ENCODE peak calls at places on chromosomes 12 and 14, in seven cellular contexts. C is transverse colon, F is uterus, G is choroid plexus epithelial cell, W is mucosa of descending colon, B is AG10803, P is lung. N is an unnamed sample.

GRCh38 chr14:90273532-90273931 is 17.2 kb downstream of the PSMC1 start:
- DNase-seq in C (no peak), F (no peak), G (no peak), W (no peak), B (no peak), P (no peak), N (no peak)

GRCh38 chr12:52310622-52311281 is 10.4 kb downstream of the KRT83 start:
- DNase-seq in C (no peak), F (no peak), G (peak), W (no peak), B (peak), P (no peak), N (no peak)

GRCh38 chr12:109744991-109745942 is 31.6 kb downstream of the FAM222A start:
- DNase-seq in C (no peak), F (no peak), G (peak), W (peak), B (no peak), P (no peak), N (no peak)

GRCh38 chr14:96584199-96584906 is 82.2 kb downstream of the PAPOLA start:
- DNase-seq in C (peak), F (no peak), G (peak), W (peak), B (no peak), P (peak), N (peak)

GRCh38 chr14:57390806-57391562 is 598 bp downstream of the NAA30 start:
- DNase-seq in C (peak), F (peak), G (peak), W (peak), B (peak), P (no peak), N (peak)

GRCh38 chr14:54348001-54348611 is 48.7 kb upstream of the CDKN3 start:
- DNase-seq in C (no peak), F (no peak), G (peak), W (no peak), B (peak), P (no peak), N (peak)

GRCh38 chr14:100062602-100063001 is 2.6 kb upstream of the EVL start:
- DNase-seq in C (no peak), F (no peak), G (no peak), W (no peak), B (no peak), P (no peak), N (no peak)

GRCh38 chr14:36450550-36450949 is 69.5 kb downstream of the NKX2-1 start:
- DNase-seq in C (no peak), F (no peak), G (no peak), W (no peak), B (no peak), P (no peak), N (no peak)

GRCh38 chr14:92710001-92710341 is 38.5 kb downstream of the LGMN start:
- DNase-seq in C (no peak), F (no peak), G (no peak), W (no peak), B (no peak), P (no peak), N (no peak)

GRCh38 chr12:104181313-104181712 is 34.3 kb upstream of the TXNRD1 start:
- DNase-seq in C (no peak), F (no peak), G (peak), W (no peak), B (peak), P (no peak), N (no peak)

GRCh38 chr14:71452987-71453386 is 479.2 kb upstream of the RGS6 start:
- DNase-seq in C (no peak), F (no peak), G (no peak), W (no peak), B (peak), P (no peak), N (no peak)

GRCh38 chr12:69466867-69467266 is 3.3 kb upstream of the FRS2 start:
- DNase-seq in C (no peak), F (no peak), G (no peak), W (no peak), B (no peak), P (no peak), N (no peak)

GRCh38 chr12:34605510-34605887 is 583.2 kb downstream of the ALG10 start:
- DNase-seq in C (no peak), F (no peak), G (no peak), W (peak), B (no peak), P (no peak), N (peak)

DNA sequence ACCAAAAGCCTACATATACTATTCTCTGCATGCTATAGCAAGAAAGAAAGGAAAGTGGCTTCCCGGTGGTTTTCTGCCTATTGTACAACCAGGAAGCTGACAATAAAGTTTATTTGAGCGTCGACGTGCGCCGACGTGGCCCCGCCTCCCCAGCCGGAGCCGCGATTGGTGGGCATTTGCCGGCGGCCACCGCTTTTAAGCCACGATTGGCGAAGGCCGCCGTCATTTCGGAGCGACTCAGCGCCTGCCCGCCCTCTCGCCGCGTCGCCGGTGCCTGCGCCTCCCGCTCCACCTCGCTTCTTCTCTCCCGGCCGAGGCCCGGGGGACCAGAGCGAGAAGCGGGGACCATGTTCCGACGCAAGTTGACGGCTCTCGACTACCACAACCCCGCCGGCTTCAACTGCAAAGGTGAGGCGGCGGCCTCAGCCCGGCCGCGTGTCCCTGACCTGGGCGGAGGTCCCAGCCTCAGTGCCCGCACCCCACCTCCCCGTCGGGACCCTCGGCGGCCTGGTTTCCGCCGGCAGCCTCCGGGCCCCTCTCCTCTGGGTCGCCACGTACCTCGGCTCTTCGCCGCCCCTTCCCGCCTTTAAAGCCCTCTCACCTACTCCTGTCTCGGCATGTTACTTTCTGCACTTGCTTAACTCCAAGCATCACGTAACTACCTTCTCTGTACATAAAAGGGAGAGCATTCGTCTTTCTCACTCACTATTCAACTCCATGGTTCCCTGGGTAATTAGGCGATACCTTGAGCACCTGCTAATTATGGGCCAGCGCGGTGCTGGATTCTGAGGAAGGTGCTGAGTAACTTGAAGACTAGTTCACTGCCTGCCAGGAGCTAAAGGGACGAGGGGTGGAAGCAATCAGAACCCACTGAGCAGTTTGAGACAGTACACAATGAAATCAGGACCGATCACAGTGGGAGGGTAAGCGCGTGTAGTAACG is at the start of gene RTRAF:
- DNase-seq in C (peak), F (peak), G (peak), W (peak), B (peak), P (peak), N (peak)
- TF ChIP-seq CTCF in C (no peak), F (no peak), G (no peak), W (no peak), B (no peak), P (no peak), N (no peak)

GRCh38 chr12:118055144-118055557 is 5.8 kb downstream of the WSB2 start:
- DNase-seq in C (peak), F (no peak), G (peak), W (peak), B (no peak), P (peak), N (peak)
- TF ChIP-seq CTCF in C (peak), F (no peak), G (peak), W (peak), B (peak), P (peak), N (peak)

GRCh38 chr14:94599656-94600004 is 12.6 kb upstream of the SERPINA3 start:
- DNase-seq in C (no peak), F (no peak), G (peak), W (no peak), B (no peak), P (no peak), N (no peak)

GRCh38 chr14:94597788-94598187 is 14.4 kb upstream of the SERPINA3 start:
- DNase-seq in C (no peak), F (no peak), G (no peak), W (no peak), B (no peak), P (no peak), N (no peak)

GRCh38 chr14:94598506-94598815 is 13.7 kb upstream of the SERPINA3 start:
- DNase-seq in C (no peak), F (no peak), G (no peak), W (peak), B (no peak), P (no peak), N (no peak)

GRCh38 chr14:94600148-94600545 is 12.0 kb upstream of the SERPINA3 start:
- DNase-seq in C (no peak), F (no peak), G (no peak), W (no peak), B (no peak), P (no peak), N (no peak)

DNA sequence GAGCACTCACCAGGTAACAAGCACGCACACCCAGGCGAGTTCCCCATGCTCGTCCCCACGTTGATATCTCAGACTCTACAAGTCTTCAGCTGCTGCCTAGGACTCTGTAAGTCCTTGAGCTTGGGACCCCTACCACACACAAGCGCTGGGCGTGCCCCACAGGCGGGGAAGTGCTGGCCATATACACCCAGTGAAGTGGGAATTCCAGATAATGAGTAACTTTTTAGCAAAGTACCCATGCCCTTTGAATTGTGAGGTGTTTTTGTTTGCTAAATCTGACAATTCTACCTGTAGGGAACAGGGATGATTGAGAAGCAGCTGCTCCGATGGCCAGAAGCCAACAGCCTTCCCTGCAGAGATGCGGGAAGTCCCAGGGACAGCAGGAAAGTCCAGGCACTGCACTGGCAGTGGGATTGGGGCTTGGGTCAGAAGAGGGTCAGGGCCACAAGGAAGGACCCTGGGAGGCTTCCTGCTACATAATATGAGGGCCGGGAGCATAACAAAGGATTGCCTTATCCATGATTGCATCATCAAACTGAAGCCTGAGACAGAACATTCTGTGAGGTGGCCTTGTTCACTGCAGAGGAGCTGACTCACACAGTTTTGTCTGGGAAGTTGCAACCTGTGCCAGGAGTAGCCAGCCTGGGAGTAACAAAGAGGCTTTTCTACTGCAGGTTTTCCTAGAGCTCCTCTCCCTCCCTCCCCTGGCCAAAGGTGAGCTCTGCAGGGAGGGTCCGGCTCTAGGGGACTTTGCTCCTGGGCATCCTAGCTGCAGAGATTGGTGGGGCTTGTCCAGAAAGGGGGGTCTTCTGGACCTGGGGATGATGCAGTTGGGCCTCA is 13.2 kb upstream of the SERPINA3 start:
- DNase-seq in C (peak), F (peak), G (peak), W (peak), B (peak), P (peak), N (no peak)
- TF ChIP-seq CTCF in C (no peak), F (no peak), G (peak), W (no peak), B (no peak), P (no peak), N (no peak)

GRCh38 chr12:88219861-88220260 is 77.8 kb downstream of the TMTC3 start:
- DNase-seq in C (no peak), F (no peak), G (no peak), W (no peak), B (no peak), P (no peak), N (no peak)
- TF ChIP-seq CTCF in C (no peak), F (no peak), G (no peak), W (no peak), B (no peak), P (no peak), N (no peak)

DNA sequence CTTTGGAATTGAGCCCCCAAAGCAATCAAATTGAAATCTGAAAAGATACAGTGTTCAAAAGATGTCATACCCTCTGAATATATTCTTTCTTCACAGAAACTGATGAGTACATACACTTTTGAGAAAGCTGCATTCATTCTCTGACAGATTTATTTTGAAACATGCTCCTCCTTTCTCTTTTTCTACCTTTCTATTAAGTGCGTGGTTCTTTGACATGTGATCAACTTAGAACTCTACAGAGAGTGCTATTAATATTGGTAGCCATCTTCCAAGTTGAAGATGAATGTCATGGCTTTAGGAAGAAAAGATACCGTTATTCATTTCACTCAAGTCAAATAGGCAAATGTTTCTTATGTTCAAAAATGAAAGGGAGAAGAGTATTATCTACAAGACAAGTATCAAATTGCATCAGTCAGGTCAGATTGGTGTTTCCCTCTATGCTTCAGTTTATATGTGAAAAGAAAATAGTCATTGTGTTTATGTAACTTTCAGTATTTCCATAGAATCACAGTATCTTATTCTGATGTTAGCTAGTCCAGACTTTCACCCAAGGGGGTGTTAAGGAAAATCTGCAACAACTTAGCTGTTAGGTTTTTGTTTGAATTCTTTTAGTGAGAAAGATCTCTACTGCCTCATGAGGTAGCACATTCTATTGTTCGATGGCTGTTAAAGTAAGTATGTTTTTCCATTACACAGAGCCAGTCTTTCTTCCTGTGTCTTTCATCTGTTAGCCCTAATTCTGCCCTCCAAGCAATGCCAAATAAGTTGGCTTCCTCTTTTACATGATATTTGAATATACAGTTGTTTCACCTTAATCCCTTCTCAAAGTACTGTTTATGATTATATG is 55.4 kb upstream of the GARIN2 start:
- DNase-seq in C (no peak), F (no peak), G (peak), W (no peak), B (no peak), P (no peak), N (no peak)
- TF ChIP-seq CTCF in C (no peak), F (no peak), G (no peak), W (no peak), B (no peak), P (no peak), N (no peak)

DNA sequence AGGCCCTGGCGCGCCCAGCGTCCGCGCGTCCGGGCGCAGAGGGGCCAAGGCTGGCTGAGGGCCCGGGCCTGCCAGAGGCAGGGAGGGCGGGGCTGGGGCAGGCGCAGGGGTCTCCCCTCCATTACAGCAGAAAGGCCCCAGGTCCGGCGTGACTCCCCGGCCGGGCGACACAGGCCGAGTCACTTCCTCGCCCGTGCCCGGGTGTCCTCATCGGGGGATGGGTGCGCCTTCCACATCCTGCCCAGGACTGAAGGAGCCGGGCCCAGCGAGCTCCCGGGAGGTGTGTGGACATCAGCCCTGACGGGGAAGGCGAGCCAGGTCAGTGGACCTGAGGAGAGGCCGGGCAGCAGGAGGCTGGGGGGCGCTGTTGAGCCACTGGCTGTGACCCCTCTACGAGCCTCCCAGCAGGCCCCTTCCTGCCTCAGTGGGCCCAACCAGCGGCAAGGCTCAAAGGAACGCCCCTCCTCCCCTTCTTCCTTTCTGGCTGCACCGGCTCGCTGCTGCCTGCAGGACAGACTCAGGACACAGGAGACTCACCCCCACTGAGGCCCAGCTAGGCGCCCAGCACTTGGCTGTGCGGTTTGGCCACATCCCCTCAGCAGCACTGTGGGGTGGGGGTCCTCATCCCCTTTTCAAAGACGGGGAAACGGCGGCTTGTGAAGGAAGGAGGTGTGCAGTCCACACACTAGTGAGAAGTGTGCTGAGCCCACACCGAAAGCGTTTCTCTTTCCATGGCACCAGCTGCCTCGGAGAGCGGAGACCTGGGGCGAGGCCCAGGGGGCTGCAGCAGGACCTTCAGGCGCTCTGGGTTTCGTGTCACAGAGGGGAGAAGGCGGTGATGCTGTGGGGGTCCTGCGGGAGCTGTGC is 606 bp downstream of the TNFAIP2 start:
- DNase-seq in C (no peak), F (peak), G (peak), W (peak), B (peak), P (peak), N (no peak)
- TF ChIP-seq CTCF in C (no peak), F (peak), G (peak), W (no peak), B (peak), P (no peak), N (peak)

GRCh38 chr12:14418526-14418925 is 53.0 kb downstream of the ATF7IP start:
- DNase-seq in C (no peak), F (no peak), G (peak), W (no peak), B (peak), P (no peak), N (no peak)
- TF ChIP-seq CTCF in C (peak), F (no peak), G (peak), W (no peak), B (peak), P (no peak), N (no peak)

GRCh38 chr12:50734409-50735263 is 29.3 kb upstream of the ATF1 start:
- DNase-seq in C (no peak), F (no peak), G (peak), W (no peak), B (peak), P (no peak), N (peak)

GRCh38 chr12:50742776-50743175 is 21.1 kb upstream of the ATF1 start:
- DNase-seq in C (no peak), F (no peak), G (peak), W (no peak), B (no peak), P (no peak), N (no peak)

GRCh38 chr12:50740307-50740706 is 23.6 kb upstream of the ATF1 start:
- DNase-seq in C (no peak), F (no peak), G (no peak), W (no peak), B (no peak), P (no peak), N (no peak)

GRCh38 chr12:50733720-50734119 is 30.2 kb upstream of the ATF1 start:
- DNase-seq in C (no peak), F (no peak), G (no peak), W (no peak), B (no peak), P (no peak), N (no peak)

DNA sequence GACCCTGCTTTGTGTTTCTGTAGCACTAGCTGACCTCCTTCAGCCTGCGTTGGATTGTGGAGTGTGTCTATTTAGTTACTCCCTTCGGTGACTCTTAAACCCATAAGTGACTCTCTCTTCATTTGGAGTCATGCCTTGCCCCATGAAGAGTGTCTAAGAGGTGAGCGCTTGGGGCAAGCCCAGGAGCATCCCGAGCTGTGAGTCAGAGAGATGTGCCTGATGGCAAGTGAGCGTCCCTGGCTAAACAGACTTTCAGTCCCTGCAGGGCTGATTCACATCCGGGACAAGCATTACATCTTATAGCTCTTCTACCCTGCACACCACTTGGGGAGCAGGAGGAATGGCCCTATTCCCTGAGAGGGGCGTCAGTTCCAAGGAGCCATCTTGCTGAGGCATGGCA is 24.3 kb upstream of the ATF1 start:
- DNase-seq in C (no peak), F (no peak), G (no peak), W (no peak), B (no peak), P (no peak), N (no peak)
- TF ChIP-seq CTCF in C (no peak), F (no peak), G (no peak), W (no peak), B (no peak), P (no peak), N (no peak)

DNA sequence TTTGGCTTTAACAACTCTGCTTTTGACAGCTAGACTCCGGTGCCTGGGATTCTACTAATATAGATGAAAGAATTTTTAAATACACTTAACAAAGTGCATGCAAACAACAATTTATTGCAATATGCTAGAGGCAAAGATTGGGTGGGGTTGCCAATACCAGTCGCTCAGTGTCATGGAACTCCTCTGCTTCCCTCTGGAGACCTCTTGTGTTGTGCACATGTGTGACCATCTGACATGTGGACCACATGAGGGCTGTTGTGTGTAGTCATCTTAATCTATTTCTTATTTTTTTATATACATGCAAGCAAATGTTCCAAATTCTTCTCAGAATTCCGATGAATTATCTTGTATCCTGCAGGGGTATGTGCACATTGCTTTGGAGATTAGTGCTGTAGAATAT is 24.2 kb upstream of the STXBP6 start:
- DNase-seq in C (no peak), F (no peak), G (no peak), W (no peak), B (no peak), P (no peak), N (no peak)
- TF ChIP-seq CTCF in C (no peak), F (no peak), G (no peak), W (no peak), B (no peak), P (no peak), N (no peak)

N was measured in GM10248.